ENCODE peak calls at places on chromosomes 12 and 14, in nine cellular contexts. X is hepatic stellate cell, R is AG09309, F is HT-29, K is Caki2, L is HFFc6, V is psoas muscle, G is activated T-cell treated with anti-CD3 and anti-CD28 coated beads for 48 hours, C is lower leg skin. J is an unnamed sample.
A peak's percentile ranks its signal among the peaks of the same experiment; 100 is the strongest.

GRCh38 chr14:31700282-31701074 is 139.3 kb downstream of the NUBPL start:
- DNase-seq in G (no peak), R (no peak), K (no peak), L (no peak), X (no peak), V (no peak), C (no peak), F (no peak), J (no peak)

GRCh38 chr12:83971781-83972180 is 940.8 kb downstream of the SLC6A15 start:
- DNase-seq in X (no peak), L (no peak), R (no peak), V (no peak), F (no peak), C (no peak), G (no peak), K (no peak), J (no peak)

GRCh38 chr14:75672588-75673192 is 11.6 kb downstream of the TTLL5 start:
- DNase-seq in C (no peak), K (no peak), X (no peak), R (no peak), V (no peak), L (no peak), G (no peak), F (no peak), J (no peak)

GRCh38 chr12:107903377-107904061 is 129.0 kb downstream of the ASCL4 start:
- DNase-seq in K (peak; percentile 78), G (peak; percentile 74), R (no peak), L (no peak), C (peak; percentile 31), V (peak; percentile 73), F (no peak), X (no peak), J (no peak)

GRCh38 chr12:47979686-47980085 is 16.3 kb downstream of the TMEM106C start:
- DNase-seq in V (peak; percentile 42), F (no peak), C (no peak), R (no peak), G (no peak), X (no peak), L (no peak), K (no peak), J (no peak)

GRCh38 chr12:71438670-71439361 is 782 bp upstream of the LGR5 start:
- DNase-seq in K (peak; percentile 30), V (no peak), X (no peak), G (no peak), C (no peak), R (no peak), F (peak; percentile 64), L (no peak), J (no peak)

GRCh38 chr12:11827096-11827841 is 177.8 kb downstream of the ETV6 start:
- DNase-seq in R (no peak), X (no peak), G (no peak), V (no peak), C (no peak), L (peak; percentile 30), F (no peak), K (no peak), J (no peak)

GRCh38 chr12:53985358-53985899 is 483 bp downstream of the HOXC10 start:
- DNase-seq in R (no peak), G (no peak), L (no peak), X (no peak), C (no peak), F (no peak), K (peak; percentile 83), V (peak; percentile 74), J (no peak)

J was measured in suprapubic skin.